ENCODE peak calls at places on chromosome 15, in eight cellular contexts. M is uterus, K is tibial nerve, T is thyroid gland, B is lower lobe of right lung, A is right atrium auricular region, C is heart right ventricle, R is hepatocyte. J is an unnamed sample.

GRCh38 chr15:51681303-51681963 is at the start of gene SCG3:
- DNase-seq in T (peak; percentile 83), A (no peak), R (peak; percentile 94), C (peak; percentile 76), K (peak; percentile 44), B (peak; percentile 88), M (peak; percentile 51), J (peak; percentile 90)

GRCh38 chr15:61889706-61890105 is 170.5 kb downstream of the VPS13C start:
- DNase-seq in M (no peak), B (no peak), R (no peak), C (no peak), K (no peak), T (no peak), A (no peak), J (no peak)

GRCh38 chr15:31326729-31327673 is at the start of gene KLF13:
- DNase-seq in T (peak; percentile 72), C (peak; percentile 79), B (peak; percentile 85), M (no peak), R (peak; percentile 88), K (peak; percentile 45), A (no peak), J (peak; percentile 90)

GRCh38 chr15:85625431-85625830 is 169.3 kb downstream of the KLHL25 start:
- DNase-seq in R (no peak), A (no peak), K (no peak), M (no peak), T (no peak), B (no peak), C (no peak), J (no peak)

GRCh38 chr15:92000709-92001108 is 147.2 kb downstream of the SLCO3A1 start:
- DNase-seq in T (no peak), R (no peak), K (no peak), A (no peak), M (no peak), B (no peak), C (no peak), J (no peak)

GRCh38 chr15:89964555-89964954 is 36.6 kb upstream of the ZNF710 start:
- DNase-seq in T (peak; percentile 73), B (no peak), K (no peak), R (no peak), A (no peak), M (no peak), C (no peak), J (peak; percentile 63)

GRCh38 chr15:96268421-96269204 is 61.9 kb upstream of the NR2F2 start:
- DNase-seq in K (no peak), T (no peak), A (no peak), B (no peak), M (no peak), C (no peak), R (no peak), J (no peak)

GRCh38 chr15:101773496-101774100 is 29.7 kb upstream of the OR4F6 start:
- DNase-seq in R (peak; percentile 32), T (no peak), C (no peak), B (no peak), M (no peak), A (no peak), K (no peak), J (no peak)

GRCh38 chr15:101053261-101053660 is 134.1 kb downstream of the LRRK1 start:
- DNase-seq in C (no peak), R (peak; percentile 1), T (no peak), K (no peak), A (peak; percentile 38), M (no peak), B (no peak), J (peak; percentile 60)

GRCh38 chr15:57784081-57784488 is 77.6 kb downstream of the POLR2M start:
- DNase-seq in B (no peak), R (no peak), C (peak; percentile 25), K (no peak), T (no peak), M (no peak), A (peak; percentile 69), J (no peak)

GRCh38 chr15:51267047-51267713 is 71.2 kb downstream of the CYP19A1 start:
- DNase-seq in R (no peak), A (no peak), T (peak; percentile 12), K (no peak), B (no peak), M (no peak), C (peak; percentile 28), J (no peak)

GRCh38 chr15:36701336-36701735 is 121.9 kb downstream of the CDIN1 start:
- DNase-seq in B (no peak), A (no peak), M (no peak), T (no peak), K (no peak), R (no peak), C (no peak), J (no peak)

GRCh38 chr15:55183679-55184078 is 13.1 kb downstream of the RSL24D1 start:
- DNase-seq in A (no peak), K (no peak), B (no peak), C (no peak), M (no peak), R (no peak), T (no peak), J (no peak)

GRCh38 chr15:68200016-68200861 is 4.9 kb downstream of the CALML4 start:
- DNase-seq in T (no peak), K (no peak), A (no peak), C (no peak), R (no peak), M (no peak), B (no peak), J (no peak)

GRCh38 chr15:77446840-77447390 is 26.2 kb downstream of the HMG20A start:
- DNase-seq in M (no peak), R (peak; percentile 53), K (no peak), B (no peak), A (no peak), C (no peak), T (no peak), J (no peak)

GRCh38 chr15:83268147-83268546 is 16.3 kb downstream of the BNC1 start:
- DNase-seq in K (no peak), C (no peak), B (no peak), A (no peak), M (no peak), T (no peak), R (no peak), J (no peak)

GRCh38 chr15:65791335-65792129 is 561 bp downstream of the DENND4A start:
- DNase-seq in B (peak; percentile 75), C (peak; percentile 50), R (peak; percentile 72), T (peak; percentile 73), A (peak; percentile 69), M (peak; percentile 79), K (peak; percentile 42), J (peak; percentile 81)

GRCh38 chr15:73934281-73934680 is 8.0 kb downstream of the LOXL1 start:
- DNase-seq in K (no peak), C (no peak), R (no peak), B (peak; percentile 32), T (no peak), M (no peak), A (no peak), J (no peak)

GRCh38 chr15:73937313-73937695 is 11.0 kb downstream of the LOXL1 start:
- DNase-seq in A (no peak), M (no peak), C (no peak), R (no peak), T (no peak), B (peak; percentile 12), K (no peak), J (no peak)

GRCh38 chr15:73936181-73936580 is 9.9 kb downstream of the LOXL1 start:
- DNase-seq in A (peak; percentile 73), K (no peak), C (no peak), R (peak; percentile 60), B (peak; percentile 36), M (no peak), T (no peak), J (no peak)

GRCh38 chr15:73936588-73937312 is 10.5 kb downstream of the LOXL1 start:
- DNase-seq in K (no peak), M (no peak), T (no peak), A (no peak), B (peak; percentile 14), R (no peak), C (no peak), J (no peak)

DNA sequence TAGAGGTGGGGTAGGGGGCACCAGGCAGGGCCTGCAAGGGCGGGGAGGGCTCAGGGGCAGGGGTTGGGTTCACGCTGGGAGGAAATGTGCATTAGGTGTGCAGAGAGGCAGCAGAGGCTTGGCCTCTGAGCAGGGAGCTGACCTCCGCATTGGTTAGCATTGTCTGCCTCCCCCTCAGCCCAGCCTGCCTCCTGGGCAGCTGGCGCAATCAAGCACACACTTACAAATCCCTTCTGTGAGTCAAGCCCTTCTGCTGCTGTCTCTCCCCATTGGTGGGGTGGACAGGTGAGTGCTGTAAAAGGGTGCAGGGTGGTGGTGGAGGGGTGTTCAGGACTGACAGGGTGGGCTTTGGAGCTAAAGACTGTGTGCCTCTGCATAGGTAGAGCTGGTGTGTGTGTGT is 9.3 kb downstream of the LOXL1 start:
- DNase-seq in A (no peak), C (no peak), T (no peak), B (peak; percentile 24), M (no peak), K (no peak), R (peak; percentile 38), J (no peak)
- H3K4me1 ChIP-seq in A (no peaks in the 10 kb centered on the region), C (peaks cover 29% of the 10 kb centered on the region), T (no peaks in the 10 kb centered on the region), B (peaks cover 21% of the 10 kb centered on the region), M (no peaks in the 10 kb centered on the region), K (peaks cover 2% of the 10 kb centered on the region), R (peaks cover 28% of the 10 kb centered on the region), J (peaks cover 13% of the 10 kb centered on the region)

DNA sequence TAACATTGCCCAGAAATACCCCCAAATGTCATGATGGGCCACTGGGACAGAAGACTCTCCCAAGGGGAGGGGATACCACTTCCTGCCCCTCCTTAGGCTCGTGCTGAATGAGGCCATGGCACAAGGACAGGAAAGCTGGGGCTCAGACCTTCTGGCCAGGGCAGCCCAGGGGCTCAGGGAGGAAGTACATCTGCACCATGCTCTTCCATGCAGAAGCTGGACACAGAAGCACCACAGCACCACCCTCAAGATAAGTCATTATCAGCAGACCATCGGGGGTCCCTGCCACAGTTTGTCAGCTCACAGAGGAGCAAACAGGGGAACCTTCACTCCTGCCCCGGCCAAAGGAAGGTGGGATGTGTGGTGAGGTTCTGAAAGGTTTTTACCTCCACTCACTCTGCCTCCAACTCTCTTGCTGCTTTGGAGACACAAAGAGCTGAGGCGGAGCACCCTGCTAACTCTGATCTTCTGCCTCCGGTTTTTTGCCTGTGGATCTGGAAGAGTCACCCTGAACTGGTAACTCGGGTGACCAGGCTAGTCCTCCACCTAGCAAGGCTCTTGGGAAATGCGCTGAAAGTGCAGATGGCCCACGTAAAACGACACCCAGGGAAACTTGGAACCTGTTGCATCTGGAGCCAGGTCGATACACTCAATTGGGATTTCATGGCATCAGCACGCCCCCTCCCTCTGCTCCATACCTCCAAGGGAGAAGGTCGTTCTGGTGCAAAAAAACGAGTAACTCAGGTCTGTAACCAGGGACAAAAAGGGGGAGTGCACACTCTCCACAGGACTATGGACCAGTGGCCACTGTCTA is 8.3 kb downstream of the BMF start:
- DNase-seq in R (no peak), C (no peak), A (no peak), T (no peak), B (no peak), M (no peak), K (no peak), J (peak; percentile 36)
- TF ChIP-seq CTCF in R (no peak), C (no peak), A (no peak), T (no peak), B (no peak), M (no peak), K (no peak), J (no peak)

GRCh38 chr15:81281925-81282895 is 41.7 kb downstream of the STARD5 start:
- DNase-seq in K (no peak), M (peak; percentile 13), R (no peak), B (no peak), C (no peak), T (no peak), A (no peak), J (no peak)
- H3K4me1 ChIP-seq in K (no peaks in the 10 kb centered on the region), M (no peaks in the 10 kb centered on the region), R (no peaks in the 10 kb centered on the region), B (peaks cover 18% of the 10 kb centered on the region), C (peaks cover 35% of the 10 kb centered on the region), T (peaks cover 21% of the 10 kb centered on the region), A (no peaks in the 10 kb centered on the region), J (peaks cover 5% of the 10 kb centered on the region)

GRCh38 chr15:72474912-72475601 is 927 bp downstream of the ARIH1 start:
- DNase-seq in C (peak; percentile 75), A (peak; percentile 83), M (peak; percentile 70), K (peak; percentile 48), B (peak; percentile 89), R (peak; percentile 87), T (peak; percentile 75), J (peak; percentile 90)
- TF ChIP-seq CTCF in C (no peak), A (no peak), M (peak; percentile 22), K (no peak), B (no peak), R (no peak), T (no peak), J (no peak)